ENCODE peak calls at places on chromosomes 2 and 18, in six cellular contexts. One of them, this sample, is unnamed.

GRCh38 chr2:240139666-240140393 is 628 bp downstream of the OTOS start:
- DNase-seq in AG04450: no peak
- DNase-seq in progenitor cell of endocrine pancreas: no peak
- DNase-seq in GM10248: no peak
- DNase-seq in cardiac muscle cell: peak
- DNase-seq in WTC11: no peak
- DNase-seq in this sample: no peak

GRCh38 chr2:158967731-158968395 is 577 bp upstream of the TANC1 start:
- DNase-seq in GM10248: no peak
- DNase-seq in progenitor cell of endocrine pancreas: peak
- DNase-seq in WTC11: peak
- DNase-seq in cardiac muscle cell: peak
- DNase-seq in AG04450: no peak
- DNase-seq in this sample: peak

GRCh38 chr2:152058655-152059054 is 40.2 kb downstream of the CACNB4 start:
- DNase-seq in AG04450: no peak
- DNase-seq in cardiac muscle cell: no peak
- DNase-seq in progenitor cell of endocrine pancreas: no peak
- DNase-seq in GM10248: no peak
- DNase-seq in WTC11: no peak
- DNase-seq in this sample: no peak

GRCh38 chr2:54176577-54176976 is 61.2 kb downstream of the ACYP2 start:
- DNase-seq in WTC11: peak
- DNase-seq in AG04450: peak
- DNase-seq in GM10248: no peak
- DNase-seq in progenitor cell of endocrine pancreas: no peak
- DNase-seq in cardiac muscle cell: peak
- DNase-seq in this sample: peak

GRCh38 chr2:84424152-84424551 is 34.9 kb downstream of the SUCLG1 start:
- DNase-seq in WTC11: no peak
- DNase-seq in GM10248: peak
- DNase-seq in progenitor cell of endocrine pancreas: no peak
- DNase-seq in cardiac muscle cell: peak
- DNase-seq in AG04450: no peak
- DNase-seq in this sample: no peak

GRCh38 chr2:31822587-31822986 is 188.2 kb downstream of the MEMO1 start:
- DNase-seq in cardiac muscle cell: no peak
- DNase-seq in AG04450: no peak
- DNase-seq in WTC11: peak
- DNase-seq in GM10248: no peak
- DNase-seq in progenitor cell of endocrine pancreas: no peak
- DNase-seq in this sample: no peak

GRCh38 chr2:222269132-222269531 is 29.7 kb downstream of the PAX3 start:
- DNase-seq in progenitor cell of endocrine pancreas: no peak
- DNase-seq in AG04450: no peak
- DNase-seq in cardiac muscle cell: no peak
- DNase-seq in WTC11: no peak
- DNase-seq in GM10248: no peak
- DNase-seq in this sample: no peak

GRCh38 chr2:200399636-200400035 is 93.1 kb downstream of the SPATS2L start:
- DNase-seq in GM10248: no peak
- DNase-seq in progenitor cell of endocrine pancreas: no peak
- DNase-seq in AG04450: no peak
- DNase-seq in cardiac muscle cell: no peak
- DNase-seq in WTC11: no peak
- DNase-seq in this sample: no peak

GRCh38 chr2:105598404-105598803 is 146.3 kb upstream of the NCK2 start:
- DNase-seq in WTC11: no peak
- DNase-seq in progenitor cell of endocrine pancreas: no peak
- DNase-seq in AG04450: no peak
- DNase-seq in GM10248: no peak
- DNase-seq in cardiac muscle cell: no peak
- DNase-seq in this sample: no peak

GRCh38 chr2:38991899-38992298 is 102.2 kb downstream of the ARHGEF33 start:
- DNase-seq in cardiac muscle cell: no peak
- DNase-seq in progenitor cell of endocrine pancreas: no peak
- DNase-seq in WTC11: no peak
- DNase-seq in AG04450: no peak
- DNase-seq in GM10248: no peak
- DNase-seq in this sample: no peak

GRCh38 chr2:127185093-127185492 is 35.0 kb downstream of the CYP27C1 start:
- DNase-seq in progenitor cell of endocrine pancreas: no peak
- DNase-seq in AG04450: no peak
- DNase-seq in GM10248: no peak
- DNase-seq in cardiac muscle cell: no peak
- DNase-seq in WTC11: no peak
- DNase-seq in this sample: no peak

GRCh38 chr18:12702221-12703095 is at the start of the genes CEP76 and PSMG2:
- DNase-seq in GM10248: peak
- DNase-seq in WTC11: peak
- DNase-seq in progenitor cell of endocrine pancreas: peak
- DNase-seq in AG04450: peak
- DNase-seq in cardiac muscle cell: peak
- DNase-seq in this sample: peak

GRCh38 chr2:165070089-165070488 is 114.8 kb upstream of the SLC38A11 start:
- DNase-seq in GM10248: no peak
- DNase-seq in WTC11: peak
- DNase-seq in progenitor cell of endocrine pancreas: no peak
- DNase-seq in cardiac muscle cell: peak
- DNase-seq in AG04450: no peak
- DNase-seq in this sample: no peak

GRCh38 chr2:60416221-60417008 is 137.0 kb downstream of the BCL11A start:
- DNase-seq in AG04450: no peak
- DNase-seq in progenitor cell of endocrine pancreas: no peak
- DNase-seq in GM10248: no peak
- DNase-seq in cardiac muscle cell: peak
- DNase-seq in WTC11: no peak
- DNase-seq in this sample: no peak

GRCh38 chr18:2304378-2305175 is 266.7 kb downstream of the METTL4 start:
- DNase-seq in progenitor cell of endocrine pancreas: no peak
- DNase-seq in cardiac muscle cell: no peak
- DNase-seq in AG04450: no peak
- DNase-seq in GM10248: no peak
- DNase-seq in WTC11: no peak
- DNase-seq in this sample: no peak

GRCh38 chr2:16242906-16243305 is 302.6 kb downstream of the MYCN start:
- DNase-seq in GM10248: no peak
- DNase-seq in AG04450: no peak
- DNase-seq in cardiac muscle cell: no peak
- DNase-seq in progenitor cell of endocrine pancreas: no peak
- DNase-seq in WTC11: no peak
- DNase-seq in this sample: no peak

GRCh38 chr2:76985387-76986136 is 536.6 kb downstream of the LRRTM4 start:
- DNase-seq in cardiac muscle cell: no peak
- DNase-seq in AG04450: no peak
- DNase-seq in progenitor cell of endocrine pancreas: no peak
- DNase-seq in WTC11: no peak
- DNase-seq in GM10248: no peak
- DNase-seq in this sample: no peak

DNA sequence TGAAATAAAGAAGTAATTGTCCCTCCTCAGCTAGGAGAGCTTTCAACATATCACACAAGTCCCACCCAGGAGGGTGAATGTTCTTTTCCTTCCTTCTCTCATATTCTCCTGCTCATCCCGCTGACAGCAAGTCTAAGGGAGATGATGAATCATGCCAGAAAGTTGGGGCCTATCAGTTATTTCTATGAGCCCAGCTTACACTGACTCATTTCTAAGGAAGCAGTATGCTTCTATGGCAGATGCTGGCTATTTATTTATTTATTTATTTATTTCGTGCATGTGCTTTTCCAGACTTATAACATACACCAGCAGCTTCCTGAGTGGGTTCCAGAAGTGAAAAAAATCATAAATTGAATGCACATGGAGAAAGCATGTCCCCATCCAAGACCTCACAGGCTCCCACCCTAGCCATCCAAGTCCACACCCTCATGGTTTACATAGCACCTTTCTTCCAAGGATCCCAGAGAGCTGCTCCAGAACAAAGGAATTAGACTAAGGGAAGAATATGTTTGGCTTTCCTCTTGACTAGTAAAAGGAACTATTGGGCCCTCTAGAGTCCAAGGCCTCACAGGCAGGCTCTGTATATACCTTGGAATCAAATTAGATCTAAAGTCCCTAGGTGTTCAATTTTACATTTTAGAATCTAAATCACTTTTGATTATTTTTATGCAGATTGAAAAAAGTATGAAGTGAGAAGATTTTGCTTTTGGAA is 1074.2 kb upstream of the ZEB2 start:
- DNase-seq in AG04450: peak
- DNase-seq in GM10248: no peak
- DNase-seq in WTC11: no peak
- DNase-seq in cardiac muscle cell: peak
- DNase-seq in progenitor cell of endocrine pancreas: no peak
- DNase-seq in this sample: peak
- TF ChIP-seq CTCF in AG04450: peak
- TF ChIP-seq CTCF in GM10248: no peak
- TF ChIP-seq CTCF in WTC11: no peak
- TF ChIP-seq CTCF in cardiac muscle cell: peak
- TF ChIP-seq CTCF in progenitor cell of endocrine pancreas: no peak
- TF ChIP-seq CTCF in this sample: peak

GRCh38 chr2:68715353-68716041 is 19.1 kb upstream of the ARHGAP25 start:
- DNase-seq in cardiac muscle cell: peak
- DNase-seq in progenitor cell of endocrine pancreas: peak
- DNase-seq in WTC11: peak
- DNase-seq in AG04450: no peak
- DNase-seq in GM10248: peak
- DNase-seq in this sample: peak

GRCh38 chr2:68716948-68717661 is 17.5 kb upstream of the ARHGAP25 start:
- DNase-seq in progenitor cell of endocrine pancreas: no peak
- DNase-seq in GM10248: no peak
- DNase-seq in AG04450: no peak
- DNase-seq in cardiac muscle cell: no peak
- DNase-seq in WTC11: no peak
- DNase-seq in this sample: no peak

GRCh38 chr2:68716539-68716938 is 18.1 kb upstream of the ARHGAP25 start:
- DNase-seq in GM10248: no peak
- DNase-seq in cardiac muscle cell: no peak
- DNase-seq in progenitor cell of endocrine pancreas: no peak
- DNase-seq in AG04450: no peak
- DNase-seq in WTC11: no peak
- DNase-seq in this sample: no peak

GRCh38 chr2:68710756-68711155 is 23.9 kb upstream of the ARHGAP25 start:
- DNase-seq in GM10248: no peak
- DNase-seq in WTC11: no peak
- DNase-seq in cardiac muscle cell: no peak
- DNase-seq in progenitor cell of endocrine pancreas: no peak
- DNase-seq in AG04450: no peak
- DNase-seq in this sample: no peak

DNA sequence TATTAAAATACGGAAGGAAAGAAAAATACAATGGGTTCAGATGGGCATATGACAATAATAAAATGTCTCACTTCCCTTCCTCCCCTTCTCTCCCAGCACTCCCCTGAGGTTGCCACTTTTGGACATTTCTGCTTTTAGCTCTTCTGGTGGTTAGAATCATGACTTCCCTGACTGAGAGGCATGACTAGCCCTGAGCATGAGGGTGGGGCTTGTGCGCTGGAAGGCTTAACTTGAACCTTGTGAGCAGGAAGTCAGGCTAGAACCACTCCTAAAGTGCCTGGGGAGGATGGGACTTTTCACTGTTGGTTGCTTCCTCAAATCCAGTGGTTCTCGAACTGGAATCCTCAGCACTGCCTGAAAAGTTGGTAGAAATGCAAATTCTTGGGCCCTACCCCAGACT is 19.7 kb upstream of the ARHGAP25 start:
- DNase-seq in GM10248: peak
- DNase-seq in cardiac muscle cell: no peak
- DNase-seq in progenitor cell of endocrine pancreas: no peak
- DNase-seq in AG04450: no peak
- DNase-seq in WTC11: no peak
- DNase-seq in this sample: no peak
- TF ChIP-seq CTCF in GM10248: no peak
- TF ChIP-seq CTCF in cardiac muscle cell: no peak
- TF ChIP-seq CTCF in progenitor cell of endocrine pancreas: no peak
- TF ChIP-seq CTCF in AG04450: no peak
- TF ChIP-seq CTCF in WTC11: no peak
- TF ChIP-seq CTCF in this sample: no peak

DNA sequence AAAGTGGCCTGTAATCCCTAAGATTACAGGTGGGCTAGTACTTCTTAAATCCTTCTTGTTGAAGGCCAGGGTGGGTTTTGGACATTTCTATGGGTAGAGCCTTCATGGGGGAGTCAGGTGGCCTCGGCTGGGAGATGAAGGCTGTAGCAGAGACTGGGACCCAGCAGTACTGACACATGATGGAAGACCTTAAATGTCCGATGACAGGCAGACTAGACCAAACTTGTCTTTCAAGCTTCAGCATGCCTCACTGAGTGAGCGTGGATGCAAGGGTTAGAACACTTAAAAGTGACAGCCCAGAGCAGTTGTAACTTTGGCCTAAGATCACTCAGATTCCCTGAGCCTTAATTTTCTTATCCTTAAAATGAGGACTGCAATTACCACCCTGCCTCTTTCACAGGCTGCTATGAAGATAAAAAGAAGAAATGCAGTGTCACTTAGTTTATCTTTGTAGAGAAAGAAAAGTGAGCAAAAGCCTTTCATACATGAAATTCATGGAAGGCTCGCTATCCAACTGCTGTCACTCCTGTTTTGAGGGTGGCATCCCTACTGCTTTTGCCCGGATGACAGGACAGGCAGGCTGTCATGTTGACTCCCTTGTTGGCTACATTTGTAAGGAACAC is 19.5 kb downstream of the PLEK start:
- DNase-seq in WTC11: no peak
- DNase-seq in AG04450: no peak
- DNase-seq in GM10248: no peak
- DNase-seq in cardiac muscle cell: no peak
- DNase-seq in progenitor cell of endocrine pancreas: no peak
- DNase-seq in this sample: no peak
- TF ChIP-seq CTCF in WTC11: no peak
- TF ChIP-seq CTCF in AG04450: no peak
- TF ChIP-seq CTCF in GM10248: no peak
- TF ChIP-seq CTCF in cardiac muscle cell: no peak
- TF ChIP-seq CTCF in progenitor cell of endocrine pancreas: no peak
- TF ChIP-seq CTCF in this sample: no peak

GRCh38 chr2:170029551-170029950 is 148.4 kb upstream of the MYO3B start:
- DNase-seq in WTC11: no peak
- DNase-seq in progenitor cell of endocrine pancreas: no peak
- DNase-seq in AG04450: no peak
- DNase-seq in GM10248: no peak
- DNase-seq in cardiac muscle cell: no peak
- DNase-seq in this sample: no peak
- TF ChIP-seq CTCF in WTC11: no peak
- TF ChIP-seq CTCF in progenitor cell of endocrine pancreas: no peak
- TF ChIP-seq CTCF in AG04450: no peak
- TF ChIP-seq CTCF in GM10248: no peak
- TF ChIP-seq CTCF in cardiac muscle cell: no peak
- TF ChIP-seq CTCF in this sample: no peak

GRCh38 chr2:65800998-65801397 is 368.6 kb upstream of the SPRED2 start:
- DNase-seq in WTC11: peak
- DNase-seq in GM10248: no peak
- DNase-seq in progenitor cell of endocrine pancreas: no peak
- DNase-seq in AG04450: peak
- DNase-seq in cardiac muscle cell: no peak
- DNase-seq in this sample: no peak
- TF ChIP-seq CTCF in WTC11: peak
- TF ChIP-seq CTCF in GM10248: no peak
- TF ChIP-seq CTCF in progenitor cell of endocrine pancreas: no peak
- TF ChIP-seq CTCF in AG04450: peak
- TF ChIP-seq CTCF in cardiac muscle cell: peak
- TF ChIP-seq CTCF in this sample: peak